ENCODE peak calls at places on chromosomes 3 and 15, in ten cellular contexts. W, G, V, D, C, I, H, N, Z and F are unnamed samples.

GRCh38 chr3:177807150-177807875 is 610.0 kb upstream of the TBL1XR1 start:
- DNase-seq in V (no peak), W (no peak), H (no peak), N (no peak), Z (no peak), C (no peak), D (no peak), G (no peak), I (no peak), F (no peak)

GRCh38 chr3:170780955-170781354 is 89.0 kb downstream of the RPL22L1 start:
- DNase-seq in V (no peak), D (no peak), N (no peak), Z (no peak), W (no peak), G (no peak), C (no peak), H (no peak), I (no peak), F (no peak)

GRCh38 chr15:74201656-74202420 is 749 bp downstream of the STRA6 start:
- DNase-seq in G (no peak), C (no peak), V (no peak), W (no peak), N (no peak), D (no peak), I (no peak), Z (no peak), H (no peak), F (no peak)

GRCh38 chr3:127479449-127479848 is 111.1 kb downstream of the TPRA1 start:
- DNase-seq in H (peak), D (no peak), I (peak), C (no peak), V (no peak), Z (no peak), G (no peak), W (no peak), N (no peak), F (no peak)

GRCh38 chr15:58520936-58521292 is 89.1 kb downstream of the LIPC start:
- DNase-seq in G (no peak), N (no peak), Z (no peak), V (no peak), I (no peak), W (no peak), H (no peak), D (no peak), C (no peak), F (no peak)

GRCh38 chr3:27910456-27910855 is 188.3 kb upstream of the EOMES start:
- DNase-seq in V (no peak), W (no peak), N (no peak), H (no peak), G (no peak), Z (no peak), D (no peak), C (no peak), I (no peak), F (no peak)

GRCh38 chr3:134407247-134407640 is 33.0 kb upstream of the AMOTL2 start:
- DNase-seq in C (no peak), H (no peak), W (no peak), N (no peak), V (no peak), G (no peak), Z (no peak), I (no peak), D (no peak), F (no peak)

GRCh38 chr3:122942937-122943827 is 84.4 kb downstream of the SEMA5B start:
- DNase-seq in C (peak), I (peak), H (peak), G (no peak), V (peak), W (no peak), D (peak), N (peak), Z (peak), F (no peak)

GRCh38 chr15:76386178-76386577 is 49.6 kb downstream of the ISL2 start:
- DNase-seq in V (no peak), G (no peak), Z (no peak), I (no peak), H (no peak), N (no peak), W (no peak), C (no peak), D (no peak), F (no peak)

GRCh38 chr3:10602769-10603768 is 97.7 kb upstream of the ATP2B2 start:
- DNase-seq in H (no peak), C (no peak), G (peak), W (peak), V (no peak), Z (peak), I (no peak), D (no peak), N (peak), F (peak)

GRCh38 chr15:80744826-80745225 is 34.3 kb upstream of the CEMIP start:
- DNase-seq in V (no peak), C (no peak), W (no peak), D (no peak), Z (no peak), I (no peak), H (no peak), G (no peak), N (no peak), F (no peak)

GRCh38 chr15:86006546-86006945 is 73.1 kb upstream of the AGBL1 start:
- DNase-seq in C (no peak), V (no peak), H (no peak), I (no peak), W (no peak), D (no peak), G (no peak), Z (no peak), N (no peak), F (no peak)

GRCh38 chr3:45582407-45582806 is 12.1 kb upstream of the LIMD1 start:
- DNase-seq in Z (no peak), V (no peak), W (no peak), I (no peak), G (no peak), N (no peak), C (no peak), H (no peak), D (no peak), F (no peak)

GRCh38 chr15:25372298-25372697 is 66.5 kb downstream of the UBE3A start:
- DNase-seq in Z (no peak), V (no peak), D (no peak), N (no peak), C (no peak), W (no peak), H (no peak), I (no peak), G (no peak), F (no peak)

GRCh38 chr3:99545941-99546580 is 92.3 kb upstream of the COL8A1 start:
- DNase-seq in G (no peak), V (no peak), H (no peak), N (no peak), Z (no peak), D (no peak), W (no peak), C (no peak), I (no peak), F (no peak)

GRCh38 chr3:77475545-77475944 is 435.6 kb downstream of the ROBO2 start:
- DNase-seq in N (no peak), H (no peak), C (no peak), I (no peak), W (no peak), G (no peak), V (no peak), D (no peak), Z (no peak), F (no peak)

GRCh38 chr3:15810702-15811101 is 12.9 kb upstream of the ANKRD28 start:
- DNase-seq in I (no peak), H (no peak), G (no peak), W (no peak), C (no peak), V (no peak), Z (no peak), D (no peak), N (no peak), F (no peak)

GRCh38 chr15:57698243-57698642 is 8.3 kb upstream of the POLR2M start:
- DNase-seq in D (no peak), I (no peak), H (no peak), V (no peak), Z (no peak), G (no peak), N (no peak), W (no peak), C (no peak), F (no peak)

GRCh38 chr3:51319271-51319670 is 65.8 kb upstream of the MANF start:
- DNase-seq in N (no peak), C (no peak), V (no peak), Z (no peak), W (no peak), D (no peak), I (no peak), G (no peak), H (no peak), F (no peak)

GRCh38 chr15:37099321-37100108 is 834 bp downstream of the MEIS2 start:
- DNase-seq in I (no peak), H (peak), Z (peak), G (peak), V (no peak), C (peak), W (no peak), N (no peak), D (no peak), F (no peak)

GRCh38 chr15:66039117-66039860 is 170.0 kb downstream of the RAB11A start:
- DNase-seq in W (no peak), V (no peak), D (no peak), I (no peak), G (no peak), C (no peak), Z (no peak), N (no peak), H (peak), F (no peak)

GRCh38 chr3:145133281-145133680 is 1027.7 kb downstream of the PLOD2 start:
- DNase-seq in I (no peak), C (no peak), V (no peak), W (no peak), N (no peak), G (no peak), H (no peak), Z (no peak), D (no peak), F (no peak)

GRCh38 chr3:71423151-71423906 is 160.2 kb downstream of the FOXP1 start:
- DNase-seq in V (no peak), D (no peak), C (peak), W (no peak), Z (no peak), N (no peak), H (no peak), G (no peak), I (peak), F (no peak)

GRCh38 chr15:91099616-91100560 is at the start of gene SV2B:
- DNase-seq in N (peak), V (peak), I (peak), H (peak), D (no peak), C (no peak), G (no peak), W (no peak), Z (peak), F (peak)

GRCh38 chr3:102129774-102130608 is 280.7 kb downstream of the NFKBIZ start:
- DNase-seq in D (no peak), H (no peak), Z (no peak), G (no peak), C (peak), I (no peak), W (no peak), V (peak), N (no peak), F (no peak)

GRCh38 chr3:59247402-59247841 is 197.6 kb upstream of the CFAP20DC start:
- DNase-seq in V (no peak), Z (no peak), W (no peak), N (peak), G (no peak), D (no peak), C (no peak), I (no peak), H (no peak), F (no peak)

GRCh38 chr3:34196914-34197313 is 398.5 kb downstream of the PDCD6IP start:
- DNase-seq in C (no peak), I (no peak), Z (no peak), H (no peak), W (no peak), D (no peak), N (no peak), G (no peak), V (no peak), F (no peak)

GRCh38 chr15:69551391-69552056 is 98.9 kb downstream of the RPLP1 start:
- DNase-seq in V (no peak), D (no peak), C (peak), W (no peak), Z (no peak), H (no peak), G (no peak), N (no peak), I (no peak), F (no peak)

GRCh38 chr3:130821821-130822220 is 72.1 kb upstream of the ATP2C1 start:
- DNase-seq in N (no peak), G (no peak), V (no peak), W (no peak), C (no peak), D (no peak), I (no peak), Z (no peak), H (no peak), F (no peak)

GRCh38 chr15:40472171-40472727 is 1.5 kb downstream of the CHST14 start:
- DNase-seq in G (no peak), C (no peak), V (no peak), H (no peak), N (no peak), I (no peak), D (no peak), Z (no peak), W (no peak), F (no peak)

GRCh38 chr3:9196009-9196408 is 53.4 kb downstream of the SRGAP3 start:
- DNase-seq in H (peak), W (no peak), N (no peak), Z (no peak), D (no peak), V (no peak), G (no peak), C (no peak), I (no peak), F (no peak)

GRCh38 chr3:179666436-179667035 is 13.7 kb downstream of the USP13 start:
- DNase-seq in Z (no peak), C (no peak), W (no peak), I (peak), V (no peak), G (no peak), D (no peak), H (no peak), N (no peak), F (no peak)

GRCh38 chr3:14127106-14127505 is 2.3 kb downstream of the TMEM43 start:
- DNase-seq in W (no peak), D (no peak), V (no peak), H (no peak), C (no peak), N (no peak), Z (no peak), I (no peak), G (no peak), F (no peak)

GRCh38 chr3:13771496-13771895 is 108.4 kb downstream of the WNT7A start:
- DNase-seq in Z (no peak), C (no peak), H (no peak), I (no peak), G (no peak), W (no peak), D (no peak), N (no peak), V (no peak), F (no peak)

GRCh38 chr3:194592798-194593752 is 40.1 kb downstream of the TMEM44 start:
- DNase-seq in H (no peak), C (peak), N (no peak), W (no peak), Z (no peak), G (no peak), V (peak), D (peak), I (no peak), F (no peak)

GRCh38 chr3:17129550-17129949 is 244.8 kb downstream of the PLCL2 start:
- DNase-seq in Z (no peak), W (no peak), I (no peak), D (no peak), H (no peak), G (no peak), N (no peak), C (no peak), V (no peak), F (no peak)

GRCh38 chr3:196322-197153 is at the start of gene CHL1:
- DNase-seq in N (no peak), Z (no peak), H (peak), G (no peak), W (no peak), V (no peak), D (peak), I (peak), C (no peak), F (no peak)